ENCODE peak calls at places on chromosomes 6 and 20, in five cellular contexts. One of them, this sample, is unnamed.

GRCh38 chr6:2931970-2932748 is 29.1 kb upstream of the SERPINB9 start:
- DNase-seq in lung: peak; percentile 83
- DNase-seq in GM23248: peak; percentile 73
- DNase-seq in AML-193: peak; percentile 80
- DNase-seq in nephron progenitor cell: peak; percentile 83
- DNase-seq in this sample: peak; percentile 74

GRCh38 chr6:30881987-30882763 is 2.1 kb upstream of the DDR1 start:
- DNase-seq in lung: no peak
- DNase-seq in GM23248: peak; percentile 14
- DNase-seq in AML-193: no peak
- DNase-seq in nephron progenitor cell: peak; percentile 70
- DNase-seq in this sample: peak; percentile 36

GRCh38 chr6:168302534-168302933 is 17.0 kb downstream of the DACT2 start:
- DNase-seq in lung: no peak
- DNase-seq in GM23248: no peak
- DNase-seq in AML-193: no peak
- DNase-seq in nephron progenitor cell: no peak
- DNase-seq in this sample: no peak

GRCh38 chr6:71855406-71855805 is 30.9 kb upstream of the RIMS1 start:
- DNase-seq in lung: no peak
- DNase-seq in GM23248: peak; percentile 7
- DNase-seq in AML-193: no peak
- DNase-seq in nephron progenitor cell: no peak
- DNase-seq in this sample: no peak

GRCh38 chr6:22643780-22644179 is 74.4 kb downstream of the HDGFL1 start:
- DNase-seq in lung: no peak
- DNase-seq in GM23248: no peak
- DNase-seq in AML-193: no peak
- DNase-seq in nephron progenitor cell: no peak
- DNase-seq in this sample: no peak

GRCh38 chr20:23242104-23242503 is 108.5 kb upstream of the NXT1 start:
- DNase-seq in lung: no peak
- DNase-seq in GM23248: no peak
- DNase-seq in AML-193: no peak
- DNase-seq in nephron progenitor cell: no peak
- DNase-seq in this sample: no peak

GRCh38 chr6:97066056-97066455 is 141.5 kb downstream of the KLHL32 start:
- DNase-seq in lung: no peak
- DNase-seq in GM23248: peak; percentile 42
- DNase-seq in AML-193: no peak
- DNase-seq in nephron progenitor cell: no peak
- DNase-seq in this sample: no peak

GRCh38 chr20:60966031-60966430 is 286.0 kb upstream of the CDH4 start:
- DNase-seq in lung: no peak
- DNase-seq in GM23248: no peak
- DNase-seq in AML-193: no peak
- DNase-seq in nephron progenitor cell: no peak
- DNase-seq in this sample: no peak

GRCh38 chr6:106533079-106533478 is 96.2 kb downstream of the RTN4IP1 start:
- DNase-seq in lung: no peak
- DNase-seq in GM23248: no peak
- DNase-seq in AML-193: peak; percentile 48
- DNase-seq in nephron progenitor cell: no peak
- DNase-seq in this sample: no peak

GRCh38 chr6:92231220-92231701 is 1188.1 kb downstream of the EPHA7 start:
- DNase-seq in lung: no peak
- DNase-seq in GM23248: no peak
- DNase-seq in AML-193: no peak
- DNase-seq in nephron progenitor cell: no peak
- DNase-seq in this sample: no peak